ENCODE peak calls at places on chromosome 17, in four cellular contexts. Z is HCT116, D is IMR-90, X is right lobe of liver. I is an unnamed sample.

GRCh38 chr17:49035470-49036269 is 38.5 kb downstream of the IGF2BP1 start:
- DNase-seq in Z (peak; percentile 82), D (peak; percentile 17), X (peak; percentile 42), I (peak; percentile 23)

GRCh38 chr17:12536021-12536420 is 129.7 kb upstream of the MYOCD start:
- DNase-seq in Z (no peak), D (peak; percentile 26), X (no peak), I (no peak)

GRCh38 chr17:48144976-48145798 is 37.6 kb downstream of the SNX11 start:
- DNase-seq in Z (no peak), D (no peak), X (no peak), I (no peak)

GRCh38 chr17:29763273-29763672 is 140.6 kb upstream of the CORO6 start:
- DNase-seq in Z (no peak), D (no peak), X (no peak), I (no peak)

GRCh38 chr17:69949931-69950330 is 125.1 kb upstream of the KCNJ16 start:
- DNase-seq in Z (no peak), D (peak; percentile 7), X (no peak), I (no peak)

GRCh38 chr17:9232155-9232475 is 210.8 kb downstream of the NTN1 start:
- DNase-seq in Z (no peak), D (no peak), X (no peak), I (no peak)

GRCh38 chr17:48907713-48908046 is 527 bp upstream of the UBE2Z start:
- DNase-seq in Z (no peak), D (peak; percentile 64), X (no peak), I (no peak)

GRCh38 chr17:2912754-2913153 is 116.5 kb downstream of the RAP1GAP2 start:
- DNase-seq in Z (no peak), D (no peak), X (no peak), I (no peak)

GRCh38 chr17:39604911-39605491 is 2.7 kb downstream of the NEUROD2 start:
- DNase-seq in Z (no peak), D (no peak), X (no peak), I (no peak)

GRCh38 chr17:72594248-72594647 is 473.4 kb downstream of the SOX9 start:
- DNase-seq in Z (no peak), D (no peak), X (no peak), I (no peak)

GRCh38 chr17:32536736-32537646 is 50.2 kb downstream of the CDK5R1 start:
- DNase-seq in Z (no peak), D (peak; percentile 44), X (no peak), I (no peak)

GRCh38 chr17:17959520-17960361 is 12.5 kb downstream of the TOM1L2 start:
- DNase-seq in Z (no peak), D (peak; percentile 69), X (no peak), I (no peak)

GRCh38 chr17:64491034-64491860 is 5.6 kb downstream of the POLG2 start:
- DNase-seq in Z (no peak), D (peak; percentile 42), X (no peak), I (no peak)

GRCh38 chr17:17051791-17052461 is 9.7 kb downstream of the MPRIP start:
- DNase-seq in Z (no peak), D (peak; percentile 15), X (peak; percentile 63), I (peak; percentile 50)

GRCh38 chr17:78818932-78819331 is 21.7 kb downstream of the USP36 start:
- DNase-seq in Z (no peak), D (no peak), X (no peak), I (no peak)

GRCh38 chr17:55158439-55158838 is 106.3 kb upstream of the HLF start:
- DNase-seq in Z (no peak), D (no peak), X (no peak), I (no peak)

GRCh38 chr17:22695228-22695619 is 1002.9 kb downstream of the KCNJ18 start:
- DNase-seq in Z (no peak), D (no peak), X (no peak), I (no peak)

GRCh38 chr17:4716081-4716480 is 5.6 kb downstream of the ARRB2 start:
- DNase-seq in Z (no peak), D (no peak), X (no peak), I (no peak)
- H3K27ac ChIP-seq in Z (no peak overlapping the region), D (no peak overlapping the region), X (no peak overlapping the region), I (no peak overlapping the region)

GRCh38 chr17:75764417-75764710 is 628 bp downstream of the GALK1 start:
- DNase-seq in Z (no peak), D (no peak), X (no peak), I (no peak)
- TF ChIP-seq CTCF in Z (no peak), D (no peak), X (no peak), I (no peak)

GRCh38 chr17:77208217-77208808 is 67.5 kb downstream of the SEC14L1 start:
- DNase-seq in Z (no peak), D (peak; percentile 59), X (no peak), I (peak; percentile 44)
- TF ChIP-seq POLR2A in Z (no peak), D (no peak), X (no peak), I (no peak)

GRCh38 chr17:1462164-1463112 is 6.4 kb upstream of the CRK start:
- DNase-seq in Z (no peak), D (no peak), X (no peak), I (no peak)
- H3K27ac ChIP-seq in Z (peak overlapping the region; percentile 89), D (no peak overlapping the region), X (peak overlapping the region; percentile 36), I (no peak overlapping the region)

DNA sequence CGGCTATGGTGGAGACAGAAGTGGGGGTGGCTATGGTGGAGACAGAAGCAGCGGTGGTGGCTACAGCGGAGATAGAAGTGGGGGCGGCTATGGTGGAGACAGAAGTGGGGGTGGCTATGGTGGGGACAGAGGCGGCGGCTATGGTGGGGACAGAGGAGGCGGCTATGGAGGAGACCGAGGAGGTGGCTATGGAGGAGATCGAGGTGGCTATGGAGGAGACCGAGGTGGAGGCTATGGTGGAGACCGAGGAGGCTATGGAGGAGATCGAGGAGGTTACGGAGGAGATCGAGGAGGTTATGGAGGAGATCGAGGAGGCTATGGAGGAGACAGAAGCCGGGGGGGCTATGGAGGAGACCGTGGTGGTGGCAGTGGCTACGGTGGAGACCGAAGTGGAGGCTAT is 24.1 kb downstream of the HEATR9 start:
- DNase-seq in Z (no peak), D (no peak), X (no peak), I (no peak)
- TF ChIP-seq CTCF in Z (no peak), D (no peak), X (no peak), I (no peak)

GRCh38 chr17:75501378-75502071 is 13.8 kb downstream of the CASKIN2 start:
- DNase-seq in Z (no peak), D (no peak), X (no peak), I (no peak)

GRCh38 chr17:75498726-75499213 is 16.6 kb downstream of the CASKIN2 start:
- DNase-seq in Z (no peak), D (no peak), X (no peak), I (no peak)

GRCh38 chr17:75502072-75502745 is 13.1 kb downstream of the CASKIN2 start:
- DNase-seq in Z (no peak), D (no peak), X (no peak), I (no peak)

GRCh38 chr17:75499313-75500022 is 15.9 kb downstream of the CASKIN2 start:
- DNase-seq in Z (no peak), D (no peak), X (no peak), I (peak; percentile 83)

GRCh38 chr17:75500419-75501216 is 14.7 kb downstream of the CASKIN2 start:
- DNase-seq in Z (no peak), D (no peak), X (no peak), I (no peak)
- TF ChIP-seq POLR2A in Z (no peak), D (no peak), X (no peak), I (no peak)

DNA sequence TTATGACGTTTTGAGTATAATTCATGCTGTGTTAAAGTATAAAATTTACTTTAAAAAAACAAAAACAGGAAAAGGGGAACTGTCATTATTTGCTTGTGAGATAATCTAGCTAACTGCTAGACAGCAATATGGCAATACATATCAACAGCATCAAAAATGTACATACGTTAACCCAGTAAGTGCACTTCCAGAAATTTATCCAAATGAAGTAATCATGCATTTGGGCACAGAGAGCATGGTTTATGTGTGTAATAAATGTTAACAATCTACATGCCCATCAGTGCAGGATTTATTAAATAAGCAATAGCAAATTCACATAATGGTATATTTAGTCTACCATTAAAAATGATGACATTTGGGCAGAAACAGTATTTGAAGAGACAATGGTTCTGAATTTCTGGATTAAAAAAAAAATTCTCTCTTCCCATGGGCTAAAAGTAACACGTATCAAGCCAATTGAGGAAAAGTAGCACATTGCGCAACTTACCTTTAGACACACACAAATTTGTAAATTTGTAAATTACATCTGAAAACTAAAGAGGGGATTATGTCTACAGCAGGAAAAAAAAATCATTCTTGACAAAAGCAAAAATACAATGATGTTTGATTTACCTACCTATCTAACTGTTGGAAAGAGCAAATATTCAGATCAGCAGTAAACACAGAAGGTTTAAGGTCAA is 80.3 kb downstream of the CACNG1 start:
- DNase-seq in Z (no peak), D (no peak), X (no peak), I (no peak)
- H3K27ac ChIP-seq in Z (no peak overlapping the region), D (no peak overlapping the region), X (no peak overlapping the region), I (no peak overlapping the region)

GRCh38 chr17:42251115-42251514 is 25.1 kb downstream of the STAT5B start:
- DNase-seq in Z (no peak), D (no peak), X (no peak), I (no peak)
- TF ChIP-seq CTCF in Z (no peak), D (peak; percentile 25), X (peak; percentile 43), I (no peak)